ENCODE peak calls at places on chromosomes 13 and 19, in four cellular contexts. P is colonic mucosa, Y is cardiac muscle cell, T is heart right ventricle. E is an unnamed sample.

GRCh38 chr13:93230466-93230865 is 3.9 kb downstream of the GPC6 start:
- DNase-seq in P (no peak), Y (peak), T (no peak), E (no peak)

GRCh38 chr19:11420894-11421606 is 1.9 kb upstream of the RGL3 start:
- DNase-seq in P (peak), Y (no peak), T (peak), E (no peak)

GRCh38 chr13:46831588-46832194 is 34.7 kb upstream of the ESD start:
- DNase-seq in P (peak), Y (peak), T (peak), E (peak)

GRCh38 chr19:10553943-10554381 is 10.3 kb downstream of the ATG4D start:
- DNase-seq in P (peak), Y (no peak), T (no peak), E (peak)

GRCh38 chr19:38989066-38989605 is 13.6 kb upstream of the FBXO17 start:
- DNase-seq in P (no peak), Y (no peak), T (no peak), E (no peak)

GRCh38 chr13:42002066-42002465 is 41.2 kb upstream of the VWA8 start:
- DNase-seq in P (no peak), Y (no peak), T (no peak), E (no peak)

GRCh38 chr19:10478903-10479384 is 24.2 kb downstream of the KEAP1 start:
- DNase-seq in P (peak), Y (peak), T (peak), E (peak)

GRCh38 chr13:113848431-113849260 is 15.2 kb downstream of the GAS6 start:
- DNase-seq in P (peak), Y (no peak), T (peak), E (no peak)

GRCh38 chr13:110469597-110469996 is 91.9 kb downstream of the RAB20 start:
- DNase-seq in P (no peak), Y (no peak), T (no peak), E (no peak)

GRCh38 chr19:10395003-10395402 is 8.3 kb downstream of the CDC37 start:
- DNase-seq in P (no peak), Y (no peak), T (no peak), E (no peak)

GRCh38 chr19:32875428-32875827 is 5.9 kb upstream of the SLC7A9 start:
- DNase-seq in P (no peak), Y (no peak), T (no peak), E (no peak)

DNA sequence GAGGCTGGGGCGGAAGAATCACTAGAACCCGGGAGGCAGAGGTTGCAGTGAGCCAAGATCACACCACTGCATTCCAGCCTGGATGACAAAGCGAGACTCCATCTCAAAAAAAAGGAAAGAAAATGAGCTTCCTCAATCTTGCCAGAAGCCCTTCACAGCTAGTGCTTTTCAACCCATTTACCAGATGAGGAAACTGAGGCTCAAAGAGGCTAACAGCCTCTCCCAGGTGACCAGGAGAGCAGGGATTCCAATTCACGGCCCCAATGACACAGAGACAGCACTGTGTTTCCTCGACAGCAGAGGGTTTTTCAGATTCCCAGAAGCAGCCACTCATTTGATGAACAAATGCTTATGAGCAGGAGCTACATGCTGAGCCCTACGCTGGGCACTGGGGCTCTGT is 3.2 kb downstream of the UPK1A start:
- DNase-seq in P (no peak), Y (no peak), T (no peak), E (no peak)
- TF ChIP-seq CTCF in P (no peak), Y (no peak), T (no peak), E (no peak)

GRCh38 chr13:35700661-35701060 is 224.2 kb upstream of the MAB21L1 start:
- DNase-seq in P (no peak), Y (no peak), T (no peak), E (no peak)

GRCh38 chr13:35699805-35700204 is 223.3 kb upstream of the MAB21L1 start:
- DNase-seq in P (no peak), Y (peak), T (no peak), E (no peak)

GRCh38 chr13:35704331-35704730 is 227.8 kb upstream of the MAB21L1 start:
- DNase-seq in P (no peak), Y (no peak), T (no peak), E (no peak)

GRCh38 chr13:35702316-35702715 is 225.8 kb upstream of the MAB21L1 start:
- DNase-seq in P (no peak), Y (no peak), T (no peak), E (no peak)

DNA sequence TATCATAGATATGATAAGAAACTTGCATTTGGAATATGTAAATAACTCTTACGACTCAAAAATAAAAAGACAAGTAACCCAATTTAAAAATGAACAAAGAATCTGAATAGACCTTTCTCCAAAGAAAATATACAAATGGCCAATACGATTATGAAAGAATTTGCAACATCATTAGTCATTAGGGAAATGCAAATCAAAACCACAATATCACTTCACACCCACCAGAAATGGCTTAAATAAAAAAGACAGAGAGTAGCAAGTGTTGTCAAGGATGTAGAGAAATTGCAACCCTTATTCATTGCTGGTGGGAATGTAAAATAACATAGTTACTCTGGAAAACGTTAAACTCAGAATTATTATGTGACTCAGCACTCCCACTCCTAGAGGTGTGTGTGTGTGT is 226.6 kb upstream of the MAB21L1 start:
- DNase-seq in P (no peak), Y (no peak), T (no peak), E (no peak)
- H3K4me3 ChIP-seq in P (no peak), Y (no peak), T (no peak), E (no peak)

GRCh38 chr13:91369432-91369831 is 21.9 kb downstream of the MIR17HG start:
- DNase-seq in P (no peak), Y (peak), T (no peak), E (no peak)

GRCh38 chr13:91372813-91373420 is 25.4 kb downstream of the MIR17HG start:
- DNase-seq in P (no peak), Y (no peak), T (no peak), E (no peak)

GRCh38 chr13:91375119-91375729 is 23.2 kb upstream of the GPC5 start:
- DNase-seq in P (no peak), Y (peak), T (no peak), E (peak)
- TF ChIP-seq CTCF in P (peak), Y (peak), T (peak), E (peak)

GRCh38 chr19:18789422-18789832 is 1.7 kb downstream of the COMP start:
- DNase-seq in P (no peak), Y (no peak), T (no peak), E (no peak)
- H3K4me3 ChIP-seq in P (no peak), Y (no peak), T (peak), E (no peak)

DNA sequence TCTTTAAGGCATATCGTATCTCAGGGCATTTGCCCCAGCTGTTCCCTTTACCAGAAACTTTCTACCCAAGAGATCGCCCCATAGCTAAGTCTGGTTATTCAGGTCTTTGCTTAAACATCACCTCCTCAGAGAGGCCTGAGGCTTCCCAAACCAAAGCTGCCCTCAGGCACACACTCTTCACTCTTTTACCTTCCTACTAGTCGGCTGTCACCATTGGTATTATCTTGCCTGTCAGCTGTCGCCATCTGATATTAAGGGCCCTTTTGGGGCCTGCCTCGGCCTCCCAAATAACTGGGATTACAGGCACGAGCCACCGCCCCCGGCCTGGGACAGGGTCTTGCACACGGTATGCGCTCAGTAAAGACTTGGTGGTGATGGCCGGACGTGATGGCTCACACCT is 1.0 kb downstream of the GADD45GIP1 start:
- DNase-seq in P (no peak), Y (no peak), T (no peak), E (no peak)
- TF ChIP-seq CTCF in P (no peak), Y (no peak), T (no peak), E (no peak)

DNA sequence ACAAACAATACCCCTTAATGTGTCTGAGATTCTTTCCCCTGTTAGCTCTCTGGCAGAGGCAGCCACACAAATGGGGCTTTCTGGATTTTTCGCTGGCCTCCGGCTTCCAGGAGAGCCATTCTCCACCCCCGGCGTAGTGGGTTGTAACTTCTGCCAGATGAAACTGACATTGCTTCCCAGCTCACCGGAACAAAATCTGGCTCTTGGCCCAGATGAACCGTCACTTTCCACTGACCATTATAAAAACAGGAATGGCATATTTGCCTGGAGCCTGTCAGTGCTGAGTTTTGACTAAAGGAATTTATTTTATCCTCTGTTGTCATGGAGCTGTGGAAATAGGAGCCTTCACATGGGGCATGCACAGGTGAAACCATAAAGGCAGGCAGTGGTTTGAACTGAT is 120.6 kb upstream of the GPR12 start:
- DNase-seq in P (no peak), Y (peak), T (peak), E (no peak)
- H3K4me3 ChIP-seq in P (no peak), Y (no peak), T (no peak), E (no peak)

DNA sequence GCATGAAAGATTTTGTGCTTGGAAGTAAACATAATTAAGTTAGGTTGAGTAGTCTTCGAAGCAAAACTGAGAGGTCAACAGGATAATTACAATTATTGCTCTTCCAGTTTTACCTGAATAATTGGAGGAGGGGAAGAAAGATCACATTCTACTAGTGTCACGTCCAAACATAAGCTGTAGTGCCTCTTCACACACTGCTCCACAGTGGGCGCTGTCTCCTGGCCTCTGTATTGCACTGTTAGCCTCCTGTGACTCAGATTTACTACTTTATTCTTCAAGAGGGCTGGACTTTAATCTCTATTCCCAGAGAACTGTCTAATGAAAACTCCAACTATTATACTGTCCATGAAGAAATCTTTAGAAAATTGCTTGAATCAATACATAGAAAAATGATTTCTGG is 62.9 kb downstream of the TRPC4 start:
- DNase-seq in P (no peak), Y (no peak), T (no peak), E (no peak)
- TF ChIP-seq CTCF in P (no peak), Y (no peak), T (no peak), E (no peak)

GRCh38 chr19:17405250-17406038 is at the start of gene BST2:
- DNase-seq in P (peak), Y (peak), T (peak), E (peak)

GRCh38 chr19:17406039-17406886 is 833 bp upstream of the BST2 start:
- DNase-seq in P (no peak), Y (peak), T (no peak), E (peak)

GRCh38 chr19:17404015-17404414 is 1.4 kb downstream of the BST2 start:
- DNase-seq in P (no peak), Y (no peak), T (no peak), E (peak)

GRCh38 chr19:17402982-17403855 is 2.2 kb downstream of the BST2 start:
- DNase-seq in P (no peak), Y (peak), T (no peak), E (peak)

GRCh38 chr19:17404621-17405249 is 695 bp downstream of the BST2 start:
- DNase-seq in P (no peak), Y (no peak), T (no peak), E (peak)
- H3K4me3 ChIP-seq in P (peak), Y (peak), T (peak), E (peak)